ENCODE peak calls at places on chromosomes 2 and 18, in nine cellular contexts. One of them, this sample, is unnamed.

GRCh38 chr2:26941486-26941885 is 29.0 kb upstream of the MAPRE3 start:
- DNase-seq in Peyer's patch: no peak
- DNase-seq in NCI-H460: no peak
- DNase-seq in Calu3: no peak
- DNase-seq in activated CD4-positive, CD25-positive, alpha-beta regulatory T cell treated with anti-CD3 and anti-CD28 coated beads, Interleukin-2, amount 50 U/mL, for 72 hours: no peak
- DNase-seq in IMR-90: no peak
- DNase-seq in iris pigment epithelial cell: no peak
- DNase-seq in amygdala: no peak
- DNase-seq in psoas muscle: no peak
- DNase-seq in this sample: peak; percentile 59

GRCh38 chr2:207110310-207110709 is 55.4 kb downstream of the KLF7 start:
- DNase-seq in Peyer's patch: no peak
- DNase-seq in NCI-H460: no peak
- DNase-seq in Calu3: no peak
- DNase-seq in activated CD4-positive, CD25-positive, alpha-beta regulatory T cell treated with anti-CD3 and anti-CD28 coated beads, Interleukin-2, amount 50 U/mL, for 72 hours: no peak
- DNase-seq in IMR-90: no peak
- DNase-seq in iris pigment epithelial cell: no peak
- DNase-seq in amygdala: no peak
- DNase-seq in psoas muscle: no peak
- DNase-seq in this sample: no peak

GRCh38 chr18:39611381-39612090 is 2045.9 kb upstream of the CELF4 start:
- DNase-seq in Peyer's patch: no peak
- DNase-seq in NCI-H460: no peak
- DNase-seq in Calu3: no peak
- DNase-seq in activated CD4-positive, CD25-positive, alpha-beta regulatory T cell treated with anti-CD3 and anti-CD28 coated beads, Interleukin-2, amount 50 U/mL, for 72 hours: no peak
- DNase-seq in IMR-90: peak; percentile 4
- DNase-seq in iris pigment epithelial cell: no peak
- DNase-seq in amygdala: no peak
- DNase-seq in psoas muscle: no peak
- DNase-seq in this sample: no peak

GRCh38 chr2:121828281-121828731 is 72.9 kb downstream of the TSN start:
- DNase-seq in Peyer's patch: no peak
- DNase-seq in NCI-H460: no peak
- DNase-seq in Calu3: no peak
- DNase-seq in activated CD4-positive, CD25-positive, alpha-beta regulatory T cell treated with anti-CD3 and anti-CD28 coated beads, Interleukin-2, amount 50 U/mL, for 72 hours: no peak
- DNase-seq in IMR-90: no peak
- DNase-seq in iris pigment epithelial cell: peak; percentile 16
- DNase-seq in amygdala: no peak
- DNase-seq in psoas muscle: no peak
- DNase-seq in this sample: no peak

GRCh38 chr18:24799176-24799575 is 338.7 kb downstream of the HRH4 start:
- DNase-seq in Peyer's patch: no peak
- DNase-seq in NCI-H460: no peak
- DNase-seq in Calu3: no peak
- DNase-seq in activated CD4-positive, CD25-positive, alpha-beta regulatory T cell treated with anti-CD3 and anti-CD28 coated beads, Interleukin-2, amount 50 U/mL, for 72 hours: no peak
- DNase-seq in IMR-90: peak; percentile 5
- DNase-seq in iris pigment epithelial cell: no peak
- DNase-seq in amygdala: no peak
- DNase-seq in psoas muscle: no peak
- DNase-seq in this sample: no peak

GRCh38 chr18:56505971-56506370 is 132.4 kb downstream of the TXNL1 start:
- DNase-seq in Peyer's patch: no peak
- DNase-seq in NCI-H460: no peak
- DNase-seq in Calu3: no peak
- DNase-seq in activated CD4-positive, CD25-positive, alpha-beta regulatory T cell treated with anti-CD3 and anti-CD28 coated beads, Interleukin-2, amount 50 U/mL, for 72 hours: no peak
- DNase-seq in IMR-90: peak; percentile 37
- DNase-seq in iris pigment epithelial cell: no peak
- DNase-seq in amygdala: no peak
- DNase-seq in psoas muscle: no peak
- DNase-seq in this sample: no peak

GRCh38 chr2:96952016-96952750 is 34.2 kb downstream of the FAM178B start:
- DNase-seq in Peyer's patch: peak; percentile 31
- DNase-seq in NCI-H460: no peak
- DNase-seq in Calu3: no peak
- DNase-seq in activated CD4-positive, CD25-positive, alpha-beta regulatory T cell treated with anti-CD3 and anti-CD28 coated beads, Interleukin-2, amount 50 U/mL, for 72 hours: no peak
- DNase-seq in IMR-90: no peak
- DNase-seq in iris pigment epithelial cell: no peak
- DNase-seq in amygdala: no peak
- DNase-seq in psoas muscle: no peak
- DNase-seq in this sample: no peak

GRCh38 chr2:89763254-89763580 is 1071.7 kb downstream of the RPIA start:
- DNase-seq in Peyer's patch: peak; percentile 48
- DNase-seq in NCI-H460: no peak
- DNase-seq in Calu3: no peak
- DNase-seq in activated CD4-positive, CD25-positive, alpha-beta regulatory T cell treated with anti-CD3 and anti-CD28 coated beads, Interleukin-2, amount 50 U/mL, for 72 hours: no peak
- DNase-seq in IMR-90: no peak
- DNase-seq in iris pigment epithelial cell: no peak
- DNase-seq in amygdala: no peak
- DNase-seq in psoas muscle: peak; percentile 15
- DNase-seq in this sample: no peak

GRCh38 chr18:10516078-10516477 is 9.7 kb upstream of the NAPG start:
- DNase-seq in Peyer's patch: no peak
- DNase-seq in NCI-H460: no peak
- DNase-seq in Calu3: no peak
- DNase-seq in activated CD4-positive, CD25-positive, alpha-beta regulatory T cell treated with anti-CD3 and anti-CD28 coated beads, Interleukin-2, amount 50 U/mL, for 72 hours: no peak
- DNase-seq in IMR-90: no peak
- DNase-seq in iris pigment epithelial cell: no peak
- DNase-seq in amygdala: no peak
- DNase-seq in psoas muscle: no peak
- DNase-seq in this sample: no peak

GRCh38 chr18:52046842-52047241 is 293.2 kb upstream of the DCC start:
- DNase-seq in Peyer's patch: no peak
- DNase-seq in NCI-H460: no peak
- DNase-seq in Calu3: no peak
- DNase-seq in activated CD4-positive, CD25-positive, alpha-beta regulatory T cell treated with anti-CD3 and anti-CD28 coated beads, Interleukin-2, amount 50 U/mL, for 72 hours: no peak
- DNase-seq in IMR-90: no peak
- DNase-seq in iris pigment epithelial cell: no peak
- DNase-seq in amygdala: no peak
- DNase-seq in psoas muscle: no peak
- DNase-seq in this sample: no peak

GRCh38 chr2:219689676-219690628 is 62.5 kb downstream of the SLC4A3 start:
- DNase-seq in Peyer's patch: no peak
- DNase-seq in NCI-H460: peak; percentile 47
- DNase-seq in Calu3: peak; percentile 75
- DNase-seq in activated CD4-positive, CD25-positive, alpha-beta regulatory T cell treated with anti-CD3 and anti-CD28 coated beads, Interleukin-2, amount 50 U/mL, for 72 hours: no peak
- DNase-seq in IMR-90: peak; percentile 74
- DNase-seq in iris pigment epithelial cell: peak; percentile 73
- DNase-seq in amygdala: peak; percentile 3
- DNase-seq in psoas muscle: no peak
- DNase-seq in this sample: no peak

GRCh38 chr2:203876328-203876727 is 8.8 kb downstream of the CTLA4 start:
- DNase-seq in Peyer's patch: no peak
- DNase-seq in NCI-H460: no peak
- DNase-seq in Calu3: no peak
- DNase-seq in activated CD4-positive, CD25-positive, alpha-beta regulatory T cell treated with anti-CD3 and anti-CD28 coated beads, Interleukin-2, amount 50 U/mL, for 72 hours: no peak
- DNase-seq in IMR-90: no peak
- DNase-seq in iris pigment epithelial cell: no peak
- DNase-seq in amygdala: no peak
- DNase-seq in psoas muscle: no peak
- DNase-seq in this sample: no peak

This sample was measured in keratinocyte.